ENCODE peak calls at places on chromosomes 16 and 17, in five cellular contexts. J is fibroblast of lung, Q is GM23248, O is IMR-90, T is osteoblast. X is an unnamed sample.

GRCh38 chr16:47069841-47070584 is 73.7 kb downstream of the NETO2 start:
- DNase-seq in J (no peak), Q (no peak), O (no peak), T (peak), X (no peak)

GRCh38 chr16:81367821-81368220 is 53.1 kb downstream of the GAN start:
- DNase-seq in J (no peak), Q (no peak), O (no peak), T (no peak), X (no peak)

GRCh38 chr17:50872710-50873424 is 6.7 kb upstream of the TOB1 start:
- DNase-seq in J (peak), Q (peak), O (peak), T (peak), X (no peak)

GRCh38 chr17:58452738-58453137 is 35.4 kb upstream of the RNF43 start:
- DNase-seq in J (peak), Q (peak), O (peak), T (no peak), X (no peak)

GRCh38 chr17:39854909-39855308 is 9.2 kb downstream of the IKZF3 start:
- DNase-seq in J (no peak), Q (no peak), O (no peak), T (no peak), X (no peak)

GRCh38 chr16:20611350-20611902 is 35.3 kb upstream of the ACSM2B start:
- DNase-seq in J (no peak), Q (no peak), O (no peak), T (no peak), X (no peak)

GRCh38 chr17:48155889-48156670 is 48.5 kb downstream of the SNX11 start:
- DNase-seq in J (no peak), Q (no peak), O (no peak), T (no peak), X (no peak)

GRCh38 chr16:86483-86952 is 8.5 kb downstream of the MPG start:
- DNase-seq in J (no peak), Q (no peak), O (no peak), T (peak), X (no peak)

GRCh38 chr17:48552453-48553189 is 7.7 kb upstream of the HOXB2 start:
- DNase-seq in J (peak), Q (no peak), O (peak), T (no peak), X (no peak)

GRCh38 chr17:39679521-39680192 is 8.2 kb downstream of the PGAP3 start:
- DNase-seq in J (no peak), Q (no peak), O (no peak), T (peak), X (no peak)

GRCh38 chr17:44102845-44103622 is 20.4 kb downstream of the HDAC5 start:
- DNase-seq in J (no peak), Q (no peak), O (no peak), T (no peak), X (no peak)

GRCh38 chr16:546909-547770 is 13.1 kb upstream of the PRR35 start:
- DNase-seq in J (peak), Q (peak), O (peak), T (peak), X (no peak)

GRCh38 chr16:88856122-88856827 is 472 bp downstream of the GALNS start:
- DNase-seq in J (no peak), Q (peak), O (no peak), T (peak), X (no peak)

GRCh38 chr16:30446203-30446595 is 525 bp upstream of the SEPHS2 start:
- DNase-seq in J (no peak), Q (no peak), O (no peak), T (no peak), X (no peak)
- H2AFZ ChIP-seq in J (peak), Q (peak), O (peak), T (peak), X (peak)

GRCh38 chr17:1716912-1717695 is 6.9 kb upstream of the TLCD2 start:
- DNase-seq in J (peak), Q (peak), O (peak), T (peak), X (peak)
- H2AFZ ChIP-seq in J (peak), Q (peak), O (peak), T (peak), X (peak)

GRCh38 chr16:87123356-87124001 is 193.7 kb downstream of the C16orf95 start:
- DNase-seq in J (no peak), Q (no peak), O (no peak), T (peak), X (no peak)
- H2AFZ ChIP-seq in J (no peak), Q (no peak), O (peak), T (peak), X (no peak)

GRCh38 chr17:82023447-82024241 is 539 bp downstream of the LRRC45 start:
- DNase-seq in J (no peak), Q (peak), O (peak), T (peak), X (peak)
- H2AFZ ChIP-seq in J (peak), Q (peak), O (peak), T (peak), X (peak)

DNA sequence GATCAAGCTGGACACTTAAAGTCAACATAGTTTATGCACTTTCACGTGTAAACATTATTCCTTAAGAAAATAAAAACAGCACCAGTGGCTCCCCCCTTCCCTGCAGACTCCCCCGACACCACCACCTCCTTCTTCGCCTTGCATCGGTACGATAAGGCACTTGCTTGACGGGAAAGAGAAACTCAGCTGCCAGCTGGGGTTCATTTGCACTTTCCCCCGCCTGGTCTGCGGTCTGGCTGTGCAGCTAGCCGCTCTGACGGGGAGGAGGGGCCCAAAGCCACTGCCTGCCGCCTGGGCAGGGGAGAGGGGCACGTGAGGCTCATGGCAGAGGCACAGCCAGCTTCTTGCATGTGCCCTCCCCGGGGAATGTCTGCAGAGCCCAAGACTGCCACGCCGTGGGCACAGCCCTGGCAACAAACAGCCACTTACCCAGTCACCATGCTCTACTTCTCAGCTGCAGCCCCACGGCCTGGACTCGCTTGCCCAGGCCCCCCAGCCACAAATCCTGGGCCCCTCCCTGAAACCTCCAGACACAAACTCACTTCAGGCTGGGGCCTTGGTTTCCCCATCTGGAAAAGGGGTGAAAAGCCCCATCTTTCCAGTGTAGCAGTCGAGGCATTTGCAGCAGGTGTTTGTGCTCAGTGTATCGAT is 16.5 kb upstream of the PRM1 start:
- DNase-seq in J (peak), Q (peak), O (peak), T (peak), X (peak)
- H2AFZ ChIP-seq in J (no peak), Q (no peak), O (peak), T (peak), X (peak)

DNA sequence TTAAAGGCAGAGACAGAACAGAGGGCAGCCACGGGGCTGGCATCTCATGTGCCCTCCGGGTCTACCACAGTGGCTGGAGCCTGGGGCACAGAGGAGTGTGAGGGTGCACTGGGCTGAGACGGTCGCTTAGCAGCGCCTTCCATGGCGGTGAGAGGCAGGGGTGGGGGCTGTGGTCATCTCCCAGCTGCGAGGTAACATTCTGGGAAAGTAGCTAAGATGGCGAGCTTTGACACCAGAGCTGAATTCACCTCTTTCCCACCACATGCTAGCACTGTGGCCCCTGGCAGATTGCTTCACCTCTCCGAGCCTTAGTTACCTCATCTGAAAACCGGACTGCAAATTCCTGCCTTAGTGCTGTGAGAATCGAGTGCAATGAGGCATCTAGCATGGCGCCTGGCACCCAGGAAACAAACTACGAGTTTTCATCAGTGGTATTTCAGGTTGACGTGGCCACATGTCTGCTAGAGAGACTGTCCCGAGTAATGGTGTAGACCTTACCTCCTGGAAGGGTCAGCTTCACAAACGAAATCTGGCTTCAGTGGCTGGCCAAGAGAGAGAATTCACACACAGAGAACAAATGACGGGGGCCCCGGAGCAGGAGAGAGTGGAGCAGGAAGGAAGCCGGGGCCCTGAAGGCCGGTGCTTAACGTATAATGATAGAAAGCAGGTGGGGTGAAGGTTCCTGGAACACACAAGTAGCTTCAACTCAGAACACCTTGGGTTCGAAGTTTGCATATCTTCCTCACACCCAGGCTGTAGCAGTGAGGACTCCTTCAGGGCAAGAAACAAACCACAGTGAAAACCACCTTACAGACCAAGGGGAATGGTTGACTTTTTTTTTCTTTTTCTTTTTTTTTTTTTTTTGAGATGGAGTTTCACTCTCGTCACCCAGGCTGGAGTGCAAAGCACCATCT is 63.9 kb upstream of the RPH3AL start:
- DNase-seq in J (no peak), Q (no peak), O (no peak), T (no peak), X (peak)
- H2AFZ ChIP-seq in J (no peak), Q (no peak), O (no peak), T (no peak), X (no peak)

GRCh38 chr17:66255527-66255971 is 26.3 kb upstream of the APOH start:
- DNase-seq in J (no peak), Q (no peak), O (no peak), T (no peak), X (no peak)
- H2AFZ ChIP-seq in J (no peak), Q (peak), O (no peak), T (peak), X (peak)

X was measured in Karpas-422.